ENCODE peak calls at places on chromosome 1, in six cellular contexts. I, C, W, V, P and A are unnamed samples.

GRCh38 chr1:234212764-234213406 is 160.4 kb upstream of the COA6 start:
- DNase-seq in I (peak), C (no peak), W (peak), V (peak), P (no peak), A (peak)

GRCh38 chr1:116853680-116854191 is 56.0 kb upstream of the PTGFRN start:
- DNase-seq in I (peak), C (no peak), W (peak), V (no peak), P (peak), A (peak)

GRCh38 chr1:199573047-199573446 is 454.5 kb upstream of the NR5A2 start:
- DNase-seq in I (peak), C (no peak), W (no peak), V (no peak), P (no peak), A (no peak)

GRCh38 chr1:27934818-27935549 is at the start of gene SMPDL3B:
- DNase-seq in I (peak), C (peak), W (no peak), V (no peak), P (no peak), A (peak)

GRCh38 chr1:202106340-202107284 is 16.1 kb upstream of the GPR37L1 start:
- DNase-seq in I (peak), C (peak), W (no peak), V (no peak), P (no peak), A (no peak)

GRCh38 chr1:202088216-202088615 is 34.5 kb upstream of the GPR37L1 start:
- DNase-seq in I (no peak), C (no peak), W (no peak), V (no peak), P (no peak), A (no peak)

GRCh38 chr1:207335695-207336363 is 14.4 kb downstream of the CD55 start:
- DNase-seq in I (peak), C (no peak), W (no peak), V (no peak), P (no peak), A (no peak)

GRCh38 chr1:233045591-233045990 is 95.2 kb downstream of the NTPCR start:
- DNase-seq in I (no peak), C (no peak), W (no peak), V (no peak), P (no peak), A (no peak)

GRCh38 chr1:11289064-11289463 is 16.1 kb downstream of the UBIAD1 start:
- DNase-seq in I (no peak), C (no peak), W (no peak), V (no peak), P (no peak), A (no peak)

GRCh38 chr1:67759692-67760029 is 73.6 kb downstream of the GNG12 start:
- DNase-seq in I (peak), C (no peak), W (no peak), V (no peak), P (no peak), A (no peak)

GRCh38 chr1:109909531-109909930 is 1.1 kb upstream of the CSF1 start:
- DNase-seq in I (no peak), C (no peak), W (no peak), V (no peak), P (no peak), A (no peak)